ENCODE peak calls at places on chromosome 18, in six cellular contexts. O, H, B, F, I and A are unnamed samples.

GRCh38 chr18:48862116-48862515 is 88.6 kb downstream of the SMAD7 start:
- DNase-seq in H (no peak), O (peak; percentile 47), I (peak; percentile 78), F (no peak), B (no peak), A (peak; percentile 70)

GRCh38 chr18:46333371-46334199 is 229.4 kb downstream of the HAUS1 start:
- DNase-seq in F (no peak), I (no peak), H (peak; percentile 86), O (peak; percentile 80), B (peak; percentile 25), A (no peak)

GRCh38 chr18:1104265-1104792 is 199.7 kb downstream of the ADCYAP1 start:
- DNase-seq in O (no peak), F (no peak), I (peak; percentile 9), H (no peak), B (no peak), A (no peak)

GRCh38 chr18:1573732-1574131 is 669.1 kb downstream of the ADCYAP1 start:
- DNase-seq in H (no peak), F (no peak), I (no peak), B (no peak), O (no peak), A (no peak)

GRCh38 chr18:23306842-23307241 is 146.2 kb upstream of the RIOK3 start:
- DNase-seq in O (no peak), B (no peak), H (no peak), I (no peak), F (no peak), A (no peak)

GRCh38 chr18:63775166-63775730 is at the start of gene SERPINB7:
- DNase-seq in O (no peak), I (peak; percentile 70), F (no peak), H (no peak), B (no peak), A (no peak)

GRCh38 chr18:23855721-23856120 is 158.8 kb upstream of the TTC39C start:
- DNase-seq in I (no peak), B (no peak), F (no peak), O (no peak), H (no peak), A (no peak)

GRCh38 chr18:25825066-25825465 is 265.3 kb downstream of the SS18 start:
- DNase-seq in B (no peak), I (no peak), H (no peak), F (no peak), O (no peak), A (no peak)

GRCh38 chr18:62663731-62664336 is 51.5 kb upstream of the PHLPP1 start:
- DNase-seq in H (no peak), F (no peak), O (no peak), B (no peak), I (peak; percentile 75), A (no peak)

GRCh38 chr18:55780591-55781071 is 192.6 kb upstream of the TCF4 start:
- DNase-seq in B (no peak), O (no peak), F (no peak), H (no peak), I (no peak), A (no peak)

GRCh38 chr18:52337286-52337685 is 2.7 kb upstream of the DCC start:
- DNase-seq in O (no peak), H (no peak), I (peak; percentile 53), B (no peak), F (no peak), A (no peak)

GRCh38 chr18:76399613-76400391 is 95.2 kb downstream of the ZNF516 start:
- DNase-seq in H (no peak), F (peak; percentile 26), O (no peak), I (no peak), B (peak; percentile 49), A (no peak)

GRCh38 chr18:25279961-25280360 is 72.0 kb downstream of the ZNF521 start:
- DNase-seq in B (no peak), F (no peak), O (no peak), H (no peak), I (no peak), A (no peak)

GRCh38 chr18:54173980-54174611 is 50.4 kb downstream of the MBD2 start:
- DNase-seq in H (no peak), F (no peak), B (no peak), I (no peak), O (no peak), A (no peak)

GRCh38 chr18:55251186-55251995 is 292.1 kb upstream of the CCDC68 start:
- DNase-seq in H (no peak), B (no peak), O (no peak), F (peak; percentile 49), I (no peak), A (no peak)

GRCh38 chr18:77052656-77053309 is 79.8 kb downstream of the MBP start:
- DNase-seq in H (no peak), B (no peak), I (no peak), O (peak; percentile 88), F (no peak), A (no peak)

GRCh38 chr18:32552421-32553030 is 81.8 kb upstream of the GAREM1 start:
- DNase-seq in I (peak; percentile 65), F (peak; percentile 51), H (peak; percentile 72), B (no peak), O (no peak), A (no peak)

GRCh38 chr18:47191956-47192355 is 15.8 kb upstream of the IER3IP1 start:
- DNase-seq in I (peak; percentile 52), H (no peak), F (no peak), O (no peak), B (no peak), A (no peak)

GRCh38 chr18:69840445-69840844 is 107.2 kb downstream of the CD226 start:
- DNase-seq in F (no peak), H (no peak), I (peak; percentile 64), B (no peak), O (no peak), A (no peak)

GRCh38 chr18:45167109-45167551 is 448.1 kb upstream of the SLC14A2 start:
- DNase-seq in F (no peak), H (no peak), B (no peak), I (peak; percentile 72), O (no peak), A (no peak)

GRCh38 chr18:48800877-48801727 is 149.7 kb downstream of the SMAD7 start:
- DNase-seq in O (peak; percentile 71), F (peak; percentile 9), B (no peak), H (peak; percentile 32), I (no peak), A (peak; percentile 62)

GRCh38 chr18:79935925-79936324 is 15.5 kb downstream of the SLC66A2 start:
- DNase-seq in I (no peak), F (no peak), O (peak; percentile 35), B (peak; percentile 35), H (peak; percentile 33), A (peak; percentile 6)

GRCh38 chr18:39057423-39058057 is 1491.9 kb upstream of the CELF4 start:
- DNase-seq in F (no peak), H (no peak), O (no peak), I (no peak), B (no peak), A (no peak)

GRCh38 chr18:24827500-24827899 is 367.1 kb downstream of the HRH4 start:
- DNase-seq in O (no peak), I (no peak), F (no peak), H (no peak), B (no peak), A (no peak)

GRCh38 chr18:38972571-38972970 is 1407.0 kb upstream of the CELF4 start:
- DNase-seq in F (no peak), B (no peak), H (no peak), O (no peak), I (peak; percentile 47), A (no peak)

GRCh38 chr18:21277578-21277977 is 35.5 kb downstream of the GREB1L start:
- DNase-seq in O (no peak), H (no peak), F (no peak), B (no peak), I (no peak), A (no peak)

GRCh38 chr18:76973512-76974302 is 151.3 kb downstream of the ZNF236 start:
- DNase-seq in O (peak; percentile 60), I (no peak), B (no peak), H (no peak), F (no peak), A (no peak)

GRCh38 chr18:54222922-54223567 is 1.4 kb downstream of the MBD2 start:
- DNase-seq in B (no peak), I (no peak), H (no peak), F (no peak), O (no peak), A (no peak)

GRCh38 chr18:21604711-21605110 is 4.2 kb upstream of the ESCO1 start:
- DNase-seq in B (no peak), O (no peak), F (no peak), H (no peak), I (no peak), A (no peak)

GRCh38 chr18:36153771-36154170 is 24.1 kb downstream of the ELP2 start:
- DNase-seq in O (no peak), H (no peak), F (no peak), I (no peak), B (no peak), A (no peak)

GRCh38 chr18:9428862-9429661 is 46.3 kb upstream of the RALBP1 start:
- DNase-seq in B (no peak), I (no peak), H (no peak), F (no peak), O (no peak), A (no peak)
- H3K27ac ChIP-seq in B (peak overlapping the region; percentile 94), I (no peak overlapping the region), H (no peak overlapping the region), F (no peak overlapping the region), O (no peak overlapping the region), A (no peak overlapping the region)

DNA sequence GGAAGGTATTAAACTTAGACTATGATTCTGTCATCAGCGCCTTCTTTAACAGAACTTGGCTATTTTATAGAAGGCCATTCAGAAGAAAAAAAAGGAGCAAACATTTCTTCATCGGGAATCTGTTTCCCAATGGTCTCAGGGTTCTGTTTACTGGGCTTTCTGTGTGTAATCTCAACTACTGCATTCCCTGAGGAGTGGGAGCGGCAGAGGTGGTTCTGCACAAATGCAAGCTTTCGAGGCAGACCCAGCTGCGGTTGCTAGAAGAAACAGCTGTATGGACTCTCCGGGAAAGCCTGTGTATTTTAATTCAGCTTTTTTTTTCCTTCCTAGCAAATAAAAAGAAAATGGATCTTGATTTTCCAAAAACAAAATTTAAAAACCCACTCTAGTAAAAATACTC is 250.7 kb downstream of the NAPG start:
- DNase-seq in F (no peak), B (no peak), H (no peak), I (no peak), O (no peak), A (no peak)
- H3K27me3 ChIP-seq in F (no peaks in the 10 kb centered on the region), B (no peaks in the 10 kb centered on the region), H (no peaks in the 10 kb centered on the region), I (no peaks in the 10 kb centered on the region), O (no peaks in the 10 kb centered on the region), A (no peaks in the 10 kb centered on the region)

GRCh38 chr18:58649966-58650816 is 21.1 kb upstream of the MALT1 start:
- DNase-seq in H (no peak), O (no peak), I (no peak), B (no peak), F (no peak), A (no peak)
- H3K4me3 ChIP-seq in H (no peak overlapping the region), O (peak overlapping the region; percentile 4), I (no peak overlapping the region), B (no peak overlapping the region), F (no peak overlapping the region), A (no peak overlapping the region)

DNA sequence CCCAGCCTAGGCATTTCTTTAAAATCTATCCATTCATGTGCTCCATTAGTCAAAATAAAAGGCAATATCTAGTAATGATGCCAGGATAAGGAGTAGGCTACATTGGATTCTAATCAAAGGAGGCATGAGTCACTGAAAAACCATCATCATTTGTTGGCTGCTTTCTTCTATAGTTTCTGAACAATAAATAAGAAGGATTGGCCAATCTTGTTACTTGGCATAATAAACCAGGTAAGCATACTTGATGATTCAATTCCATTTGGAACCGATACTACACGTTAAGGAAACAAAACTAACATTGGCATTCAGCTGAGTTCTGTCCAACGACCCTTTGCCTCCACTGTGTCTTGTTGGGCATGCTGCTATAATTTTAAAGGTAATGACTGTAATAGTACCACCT is 27.2 kb downstream of the ATP8B1 start:
- DNase-seq in B (no peak), O (no peak), F (no peak), I (no peak), H (no peak), A (no peak)
- H3K27ac ChIP-seq in B (peak overlapping the region; percentile 68), O (no peak overlapping the region), F (peak overlapping the region; percentile 69), I (no peak overlapping the region), H (no peak overlapping the region), A (no peak overlapping the region)